ENCODE peak calls at places on chromosomes 5 and 9, in five cellular contexts. One of them, this sample, is unnamed. For H3K4me1, the result is how much of the 10 kb centered on the place peaks cover.

GRCh38 chr9:15403155-15403554 is 19.5 kb upstream of the SNAPC3 start:
- DNase-seq in IMR-90: no peak
- DNase-seq in A549: peak
- DNase-seq in MM.1S: no peak
- DNase-seq in PC-9: no peak
- DNase-seq in this sample: no peak

GRCh38 chr9:134535171-134535570 is 106.4 kb upstream of the COL5A1 start:
- DNase-seq in IMR-90: no peak
- DNase-seq in A549: no peak
- DNase-seq in MM.1S: no peak
- DNase-seq in PC-9: no peak
- DNase-seq in this sample: no peak

GRCh38 chr5:93649234-93649900 is 66.3 kb downstream of the NR2F1 start:
- DNase-seq in IMR-90: no peak
- DNase-seq in A549: no peak
- DNase-seq in MM.1S: no peak
- DNase-seq in PC-9: no peak
- DNase-seq in this sample: no peak

GRCh38 chr5:179568731-179569130 is 18.4 kb downstream of the RUFY1 start:
- DNase-seq in IMR-90: peak
- DNase-seq in A549: no peak
- DNase-seq in MM.1S: no peak
- DNase-seq in PC-9: no peak
- DNase-seq in this sample: no peak

GRCh38 chr5:115209279-115209678 is 39.6 kb upstream of the TRIM36 start:
- DNase-seq in IMR-90: peak
- DNase-seq in A549: no peak
- DNase-seq in MM.1S: peak
- DNase-seq in PC-9: no peak
- DNase-seq in this sample: no peak

GRCh38 chr5:138385660-138386059 is 33.2 kb downstream of the KDM3B start:
- DNase-seq in IMR-90: no peak
- DNase-seq in A549: no peak
- DNase-seq in MM.1S: no peak
- DNase-seq in PC-9: no peak
- DNase-seq in this sample: no peak

GRCh38 chr5:112419050-112419595 is at the start of gene EPB41L4A:
- DNase-seq in IMR-90: no peak
- DNase-seq in A549: peak
- DNase-seq in MM.1S: peak
- DNase-seq in PC-9: peak
- DNase-seq in this sample: no peak

GRCh38 chr9:107759009-107759822 is 269.6 kb upstream of the KLF4 start:
- DNase-seq in IMR-90: no peak
- DNase-seq in A549: no peak
- DNase-seq in MM.1S: no peak
- DNase-seq in PC-9: no peak
- DNase-seq in this sample: no peak

GRCh38 chr5:36414869-36415282 is 113.2 kb upstream of the RANBP3L start:
- DNase-seq in IMR-90: peak
- DNase-seq in A549: peak
- DNase-seq in MM.1S: peak
- DNase-seq in PC-9: no peak
- DNase-seq in this sample: peak

GRCh38 chr5:58366461-58366860 is 93.4 kb downstream of the PLK2 start:
- DNase-seq in IMR-90: peak
- DNase-seq in A549: no peak
- DNase-seq in MM.1S: no peak
- DNase-seq in PC-9: no peak
- DNase-seq in this sample: no peak

GRCh38 chr9:74293479-74293878 is 203.7 kb upstream of the RORB start:
- DNase-seq in IMR-90: no peak
- DNase-seq in A549: no peak
- DNase-seq in MM.1S: peak
- DNase-seq in PC-9: no peak
- DNase-seq in this sample: no peak

GRCh38 chr9:16310288-16311145 is 560.0 kb downstream of the BNC2 start:
- DNase-seq in IMR-90: no peak
- DNase-seq in A549: no peak
- DNase-seq in MM.1S: no peak
- DNase-seq in PC-9: no peak
- DNase-seq in this sample: no peak

GRCh38 chr5:131634666-131634995 is 398 bp downstream of the RAPGEF6 start:
- DNase-seq in IMR-90: peak
- DNase-seq in A549: peak
- DNase-seq in MM.1S: peak
- DNase-seq in PC-9: peak
- DNase-seq in this sample: no peak

GRCh38 chr5:123610665-123611406 is 98.9 kb downstream of the CSNK1G3 start:
- DNase-seq in IMR-90: peak
- DNase-seq in A549: peak
- DNase-seq in MM.1S: peak
- DNase-seq in PC-9: peak
- DNase-seq in this sample: peak

GRCh38 chr9:73549991-73550390 is 398.3 kb downstream of the ANXA1 start:
- DNase-seq in IMR-90: no peak
- DNase-seq in A549: no peak
- DNase-seq in MM.1S: no peak
- DNase-seq in PC-9: no peak
- DNase-seq in this sample: no peak

GRCh38 chr5:132260714-132261615 is 3.5 kb downstream of the PDLIM4 start:
- DNase-seq in IMR-90: peak
- DNase-seq in A549: no peak
- DNase-seq in MM.1S: no peak
- DNase-seq in PC-9: peak
- DNase-seq in this sample: no peak

GRCh38 chr9:72476617-72477375 is 44.6 kb upstream of the TMC1 start:
- DNase-seq in IMR-90: peak
- DNase-seq in A549: peak
- DNase-seq in MM.1S: no peak
- DNase-seq in PC-9: peak
- DNase-seq in this sample: peak

GRCh38 chr9:115200711-115201505 is 83.0 kb upstream of the TNC start:
- DNase-seq in IMR-90: peak
- DNase-seq in A549: no peak
- DNase-seq in MM.1S: no peak
- DNase-seq in PC-9: no peak
- DNase-seq in this sample: no peak

GRCh38 chr5:54288568-54289217 is 21.7 kb downstream of the ARL15 start:
- DNase-seq in IMR-90: no peak
- DNase-seq in A549: no peak
- DNase-seq in MM.1S: no peak
- DNase-seq in PC-9: no peak
- DNase-seq in this sample: no peak

GRCh38 chr9:96777539-96777864 is 385 bp downstream of the ZNF510 start:
- DNase-seq in IMR-90: no peak
- DNase-seq in A549: no peak
- DNase-seq in MM.1S: no peak
- DNase-seq in PC-9: no peak
- DNase-seq in this sample: no peak

GRCh38 chr5:89816038-89816437 is 593.5 kb downstream of the CETN3 start:
- DNase-seq in IMR-90: no peak
- DNase-seq in A549: no peak
- DNase-seq in MM.1S: no peak
- DNase-seq in PC-9: no peak
- DNase-seq in this sample: no peak

GRCh38 chr9:72354704-72355103 is 10.3 kb downstream of the ZFAND5 start:
- DNase-seq in IMR-90: no peak
- DNase-seq in A549: peak
- DNase-seq in MM.1S: no peak
- DNase-seq in PC-9: no peak
- DNase-seq in this sample: no peak

GRCh38 chr9:33132249-33132772 is 34.8 kb downstream of the B4GALT1 start:
- DNase-seq in IMR-90: peak
- DNase-seq in A549: peak
- DNase-seq in MM.1S: no peak
- DNase-seq in PC-9: no peak
- DNase-seq in this sample: peak

GRCh38 chr5:55993628-55994501 is 898 bp downstream of the IL6ST start:
- DNase-seq in IMR-90: no peak
- DNase-seq in A549: no peak
- DNase-seq in MM.1S: peak
- DNase-seq in PC-9: no peak
- DNase-seq in this sample: no peak

GRCh38 chr5:74166064-74166463 is 474.5 kb downstream of the ENC1 start:
- DNase-seq in IMR-90: peak
- DNase-seq in A549: no peak
- DNase-seq in MM.1S: no peak
- DNase-seq in PC-9: no peak
- DNase-seq in this sample: no peak

GRCh38 chr9:114607671-114608524 is 3.2 kb upstream of the TMEM268 start:
- DNase-seq in IMR-90: no peak
- DNase-seq in A549: no peak
- DNase-seq in MM.1S: no peak
- DNase-seq in PC-9: no peak
- DNase-seq in this sample: no peak

GRCh38 chr5:54959673-54960418 is 25.5 kb downstream of the ESM1 start:
- DNase-seq in IMR-90: no peak
- DNase-seq in A549: no peak
- DNase-seq in MM.1S: no peak
- DNase-seq in PC-9: no peak
- DNase-seq in this sample: no peak

GRCh38 chr5:173781826-173782670 is 106.1 kb upstream of the CPEB4 start:
- DNase-seq in IMR-90: peak
- DNase-seq in A549: peak
- DNase-seq in MM.1S: no peak
- DNase-seq in PC-9: peak
- DNase-seq in this sample: peak

GRCh38 chr5:173781432-173781825 is 106.7 kb upstream of the CPEB4 start:
- DNase-seq in IMR-90: no peak
- DNase-seq in A549: peak
- DNase-seq in MM.1S: no peak
- DNase-seq in PC-9: no peak
- DNase-seq in this sample: no peak

GRCh38 chr5:173785421-173785820 is 102.7 kb upstream of the CPEB4 start:
- DNase-seq in IMR-90: no peak
- DNase-seq in A549: no peak
- DNase-seq in MM.1S: no peak
- DNase-seq in PC-9: no peak
- DNase-seq in this sample: no peak

GRCh38 chr5:173780356-173781234 is 107.6 kb upstream of the CPEB4 start:
- DNase-seq in IMR-90: no peak
- DNase-seq in A549: no peak
- DNase-seq in MM.1S: no peak
- DNase-seq in PC-9: no peak
- DNase-seq in this sample: no peak

DNA sequence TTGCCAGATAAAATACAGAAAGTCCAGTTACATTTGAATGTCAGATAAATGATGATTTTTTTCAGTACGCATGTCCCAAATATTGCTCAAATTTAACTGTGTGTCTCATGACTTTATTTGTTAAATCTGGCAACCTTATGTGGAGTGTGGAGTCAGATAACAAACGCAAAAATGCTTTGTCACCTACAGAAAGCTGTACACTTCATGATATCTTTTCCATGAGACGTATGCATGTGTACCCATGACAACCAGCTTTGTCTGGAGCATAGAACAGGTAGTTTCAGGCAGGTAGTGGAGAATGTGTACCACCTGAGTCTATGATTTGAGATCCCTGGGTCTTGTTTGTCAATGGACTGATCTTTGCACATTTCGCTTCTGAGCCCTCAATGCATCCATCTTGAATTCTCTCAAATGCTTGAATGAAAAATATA is 105.5 kb upstream of the CPEB4 start:
- DNase-seq in IMR-90: no peak
- DNase-seq in A549: no peak
- DNase-seq in MM.1S: no peak
- DNase-seq in PC-9: no peak
- DNase-seq in this sample: no peak
- H3K4me1 ChIP-seq in IMR-90: under half
- H3K4me1 ChIP-seq in A549: under half
- H3K4me1 ChIP-seq in MM.1S: under half
- H3K4me1 ChIP-seq in PC-9: under half
- H3K4me1 ChIP-seq in this sample: under half

GRCh38 chr9:37031902-37032301 is 2.2 kb downstream of the PAX5 start:
- DNase-seq in IMR-90: no peak
- DNase-seq in A549: no peak
- DNase-seq in MM.1S: no peak
- DNase-seq in PC-9: no peak
- DNase-seq in this sample: no peak
- H3K4me2 ChIP-seq in IMR-90: no peak
- H3K4me2 ChIP-seq in A549: no peak
- H3K4me2 ChIP-seq in MM.1S: no peak
- H3K4me2 ChIP-seq in PC-9: no peak
- H3K4me2 ChIP-seq in this sample: no peak

DNA sequence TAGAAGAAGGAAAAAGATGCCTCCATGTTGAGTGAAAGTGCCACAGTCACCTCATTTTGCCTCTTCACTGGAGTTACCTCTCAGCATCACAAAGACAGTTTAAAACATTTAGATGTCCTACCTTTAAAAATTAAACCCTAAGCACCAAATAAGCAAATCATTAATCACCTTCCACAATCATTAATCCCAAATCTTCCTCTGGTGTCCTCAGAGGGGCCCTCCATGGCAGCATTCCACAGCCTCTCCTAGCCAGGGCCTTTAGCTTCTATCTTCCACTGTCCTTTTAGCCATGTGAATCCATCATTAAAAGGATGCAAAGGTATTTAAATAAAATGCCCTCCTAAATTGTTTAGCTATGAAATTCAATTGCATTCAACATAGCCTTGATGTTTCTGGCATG is 310.8 kb downstream of the PDE4D start:
- DNase-seq in IMR-90: no peak
- DNase-seq in A549: no peak
- DNase-seq in MM.1S: no peak
- DNase-seq in PC-9: no peak
- DNase-seq in this sample: no peak
- H3K4me1 ChIP-seq in IMR-90: under half
- H3K4me1 ChIP-seq in A549: half or more
- H3K4me1 ChIP-seq in MM.1S: under half
- H3K4me1 ChIP-seq in PC-9: under half
- H3K4me1 ChIP-seq in this sample: under half

GRCh38 chr5:32027093-32027716 is 146.9 kb downstream of the GOLPH3 start:
- DNase-seq in IMR-90: no peak
- DNase-seq in A549: no peak
- DNase-seq in MM.1S: no peak
- DNase-seq in PC-9: no peak
- DNase-seq in this sample: no peak
- H3K4me2 ChIP-seq in IMR-90: peak
- H3K4me2 ChIP-seq in A549: peak
- H3K4me2 ChIP-seq in MM.1S: no peak
- H3K4me2 ChIP-seq in PC-9: no peak
- H3K4me2 ChIP-seq in this sample: no peak

GRCh38 chr5:134426362-134426761 is 14.7 kb upstream of the CDKN2AIPNL start:
- DNase-seq in IMR-90: no peak
- DNase-seq in A549: no peak
- DNase-seq in MM.1S: no peak
- DNase-seq in PC-9: no peak
- DNase-seq in this sample: no peak

GRCh38 chr5:134432174-134432573 is 20.5 kb upstream of the CDKN2AIPNL start:
- DNase-seq in IMR-90: no peak
- DNase-seq in A549: no peak
- DNase-seq in MM.1S: no peak
- DNase-seq in PC-9: no peak
- DNase-seq in this sample: no peak

GRCh38 chr5:134427540-134428041 is 15.9 kb upstream of the CDKN2AIPNL start:
- DNase-seq in IMR-90: no peak
- DNase-seq in A549: no peak
- DNase-seq in MM.1S: no peak
- DNase-seq in PC-9: no peak
- DNase-seq in this sample: no peak

GRCh38 chr5:134432677-134433359 is 21.1 kb upstream of the CDKN2AIPNL start:
- DNase-seq in IMR-90: peak
- DNase-seq in A549: no peak
- DNase-seq in MM.1S: no peak
- DNase-seq in PC-9: peak
- DNase-seq in this sample: no peak

GRCh38 chr5:134430001-134430569 is 18.4 kb upstream of the CDKN2AIPNL start:
- DNase-seq in IMR-90: no peak
- DNase-seq in A549: no peak
- DNase-seq in MM.1S: no peak
- DNase-seq in PC-9: no peak
- DNase-seq in this sample: no peak
- H3K4me1 ChIP-seq in IMR-90: under half
- H3K4me1 ChIP-seq in A549: under half
- H3K4me1 ChIP-seq in MM.1S: under half
- H3K4me1 ChIP-seq in PC-9: under half
- H3K4me1 ChIP-seq in this sample: under half